ENCODE peak calls at places on chromosomes 1 and 21, in ten cellular contexts. One of them, this sample, is unnamed.

GRCh38 chr1:33348676-33349080 is 27.8 kb upstream of the A3GALT2 start:
- DNase-seq in CD8-positive, alpha-beta T cell: no peak
- DNase-seq in fibroblast of lung: no peak
- DNase-seq in ascending aorta: no peak
- DNase-seq in endodermal cell: no peak
- DNase-seq in lung: no peak
- DNase-seq in A673: no peak
- DNase-seq in left ventricle myocardium inferior: no peak
- DNase-seq in heart right ventricle: no peak
- DNase-seq in psoas muscle: peak; percentile 58
- DNase-seq in this sample: no peak

GRCh38 chr1:23216771-23217420 is 406 bp downstream of the HTR1D start:
- DNase-seq in lung: no peak
- DNase-seq in endodermal cell: peak; percentile 86
- DNase-seq in A673: peak; percentile 38
- DNase-seq in ascending aorta: no peak
- DNase-seq in CD8-positive, alpha-beta T cell: peak; percentile 57
- DNase-seq in fibroblast of lung: no peak
- DNase-seq in psoas muscle: no peak
- DNase-seq in left ventricle myocardium inferior: no peak
- DNase-seq in heart right ventricle: peak; percentile 34
- DNase-seq in this sample: no peak

GRCh38 chr1:10490271-10490970 is 15.7 kb downstream of the PEX14 start:
- DNase-seq in ascending aorta: no peak
- DNase-seq in endodermal cell: no peak
- DNase-seq in left ventricle myocardium inferior: no peak
- DNase-seq in psoas muscle: no peak
- DNase-seq in heart right ventricle: no peak
- DNase-seq in fibroblast of lung: no peak
- DNase-seq in lung: no peak
- DNase-seq in A673: no peak
- DNase-seq in CD8-positive, alpha-beta T cell: no peak
- DNase-seq in this sample: no peak

GRCh38 chr1:156926175-156926574 is 5.7 kb downstream of the LRRC71 start:
- DNase-seq in A673: peak; percentile 89
- DNase-seq in left ventricle myocardium inferior: peak; percentile 50
- DNase-seq in ascending aorta: no peak
- DNase-seq in lung: peak; percentile 87
- DNase-seq in psoas muscle: peak; percentile 68
- DNase-seq in heart right ventricle: peak; percentile 64
- DNase-seq in fibroblast of lung: peak; percentile 81
- DNase-seq in CD8-positive, alpha-beta T cell: no peak
- DNase-seq in endodermal cell: no peak
- DNase-seq in this sample: no peak

GRCh38 chr1:6466023-6466422 is at the start of gene TNFRSF25:
- DNase-seq in ascending aorta: no peak
- DNase-seq in heart right ventricle: no peak
- DNase-seq in endodermal cell: peak; percentile 80
- DNase-seq in lung: no peak
- DNase-seq in psoas muscle: no peak
- DNase-seq in CD8-positive, alpha-beta T cell: peak; percentile 75
- DNase-seq in left ventricle myocardium inferior: no peak
- DNase-seq in fibroblast of lung: no peak
- DNase-seq in A673: no peak
- DNase-seq in this sample: no peak

GRCh38 chr1:212329104-212329503 is 43.9 kb downstream of the PPP2R5A start:
- DNase-seq in left ventricle myocardium inferior: no peak
- DNase-seq in psoas muscle: no peak
- DNase-seq in ascending aorta: no peak
- DNase-seq in fibroblast of lung: no peak
- DNase-seq in endodermal cell: no peak
- DNase-seq in lung: no peak
- DNase-seq in CD8-positive, alpha-beta T cell: no peak
- DNase-seq in heart right ventricle: no peak
- DNase-seq in A673: no peak
- DNase-seq in this sample: no peak

GRCh38 chr1:114345930-114346479 is 165.0 kb downstream of the TRIM33 start:
- DNase-seq in A673: peak; percentile 18
- DNase-seq in heart right ventricle: peak; percentile 40
- DNase-seq in lung: no peak
- DNase-seq in ascending aorta: no peak
- DNase-seq in left ventricle myocardium inferior: peak; percentile 28
- DNase-seq in psoas muscle: peak; percentile 63
- DNase-seq in CD8-positive, alpha-beta T cell: no peak
- DNase-seq in fibroblast of lung: peak; percentile 30
- DNase-seq in endodermal cell: peak; percentile 82
- DNase-seq in this sample: no peak

GRCh38 chr1:75985827-75986226 is 53.6 kb upstream of the ASB17 start:
- DNase-seq in A673: no peak
- DNase-seq in endodermal cell: no peak
- DNase-seq in psoas muscle: no peak
- DNase-seq in fibroblast of lung: no peak
- DNase-seq in heart right ventricle: no peak
- DNase-seq in left ventricle myocardium inferior: no peak
- DNase-seq in lung: no peak
- DNase-seq in ascending aorta: no peak
- DNase-seq in CD8-positive, alpha-beta T cell: no peak
- DNase-seq in this sample: no peak

GRCh38 chr1:219621047-219621786 is 8.3 kb upstream of the ZC3H11B start:
- DNase-seq in left ventricle myocardium inferior: no peak
- DNase-seq in psoas muscle: no peak
- DNase-seq in CD8-positive, alpha-beta T cell: no peak
- DNase-seq in endodermal cell: no peak
- DNase-seq in fibroblast of lung: no peak
- DNase-seq in lung: no peak
- DNase-seq in ascending aorta: no peak
- DNase-seq in A673: no peak
- DNase-seq in heart right ventricle: peak; percentile 21
- DNase-seq in this sample: no peak

DNA sequence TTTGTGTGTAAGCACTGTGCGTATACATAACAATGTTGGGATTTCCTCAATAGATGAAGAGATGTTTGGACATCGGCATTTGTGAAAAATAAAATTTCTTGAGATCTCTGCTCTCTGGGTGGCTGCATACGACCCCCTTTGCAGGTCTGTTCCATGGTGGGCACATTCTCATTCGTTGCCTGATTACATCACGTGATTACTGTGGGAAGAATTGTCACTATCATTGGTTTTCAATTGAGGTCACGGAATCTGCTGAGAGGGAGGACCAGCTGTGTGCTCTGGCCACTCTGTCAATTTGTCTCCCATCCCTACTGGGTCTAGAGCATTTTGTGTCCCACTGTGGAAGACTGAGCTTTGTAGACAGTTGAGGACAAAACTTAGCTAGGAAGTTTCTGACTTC is 81.8 kb downstream of the DISC1 start:
- DNase-seq in lung: no peak
- DNase-seq in CD8-positive, alpha-beta T cell: no peak
- DNase-seq in fibroblast of lung: no peak
- DNase-seq in A673: no peak
- DNase-seq in psoas muscle: no peak
- DNase-seq in ascending aorta: no peak
- DNase-seq in endodermal cell: no peak
- DNase-seq in left ventricle myocardium inferior: no peak
- DNase-seq in heart right ventricle: no peak
- DNase-seq in this sample: no peak
- TF ChIP-seq CTCF in lung: no peak
- TF ChIP-seq CTCF in CD8-positive, alpha-beta T cell: no peak
- TF ChIP-seq CTCF in fibroblast of lung: no peak
- TF ChIP-seq CTCF in A673: no peak
- TF ChIP-seq CTCF in psoas muscle: no peak
- TF ChIP-seq CTCF in ascending aorta: no peak
- TF ChIP-seq CTCF in endodermal cell: no peak
- TF ChIP-seq CTCF in left ventricle myocardium inferior: no peak
- TF ChIP-seq CTCF in heart right ventricle: no peak
- TF ChIP-seq CTCF in this sample: no peak

GRCh38 chr1:46546210-46546609 is 5.2 kb downstream of the KNCN start:
- DNase-seq in psoas muscle: no peak
- DNase-seq in A673: no peak
- DNase-seq in ascending aorta: no peak
- DNase-seq in CD8-positive, alpha-beta T cell: no peak
- DNase-seq in fibroblast of lung: no peak
- DNase-seq in left ventricle myocardium inferior: no peak
- DNase-seq in endodermal cell: no peak
- DNase-seq in lung: no peak
- DNase-seq in heart right ventricle: no peak
- DNase-seq in this sample: no peak
- H3K27me3 ChIP-seq in psoas muscle: peaks cover 13% of the 10 kb centered on the region
- H3K27me3 ChIP-seq in A673: peaks cover 49% of the 10 kb centered on the region
- H3K27me3 ChIP-seq in ascending aorta: peaks cover 6% of the 10 kb centered on the region
- H3K27me3 ChIP-seq in CD8-positive, alpha-beta T cell: peaks cover 9% of the 10 kb centered on the region
- H3K27me3 ChIP-seq in fibroblast of lung: peaks cover 43% of the 10 kb centered on the region
- H3K27me3 ChIP-seq in left ventricle myocardium inferior: peaks cover 98% of the 10 kb centered on the region
- H3K27me3 ChIP-seq in endodermal cell: peaks cover 63% of the 10 kb centered on the region
- H3K27me3 ChIP-seq in lung: no peaks in the 10 kb centered on the region
- H3K27me3 ChIP-seq in heart right ventricle: peaks cover 73% of the 10 kb centered on the region
- H3K27me3 ChIP-seq in this sample: no peaks in the 10 kb centered on the region

GRCh38 chr21:26965567-26966359 is 1.1 kb downstream of the ADAMTS5 start:
- DNase-seq in psoas muscle: peak; percentile 79
- DNase-seq in CD8-positive, alpha-beta T cell: no peak
- DNase-seq in left ventricle myocardium inferior: peak; percentile 65
- DNase-seq in lung: no peak
- DNase-seq in A673: no peak
- DNase-seq in heart right ventricle: peak; percentile 55
- DNase-seq in fibroblast of lung: peak; percentile 16
- DNase-seq in ascending aorta: peak; percentile 63
- DNase-seq in endodermal cell: peak; percentile 95
- DNase-seq in this sample: peak; percentile 29

GRCh38 chr21:26962516-26963305 is 4.2 kb downstream of the ADAMTS5 start:
- DNase-seq in CD8-positive, alpha-beta T cell: no peak
- DNase-seq in lung: no peak
- DNase-seq in left ventricle myocardium inferior: no peak
- DNase-seq in ascending aorta: no peak
- DNase-seq in fibroblast of lung: no peak
- DNase-seq in endodermal cell: no peak
- DNase-seq in A673: peak; percentile 5
- DNase-seq in heart right ventricle: no peak
- DNase-seq in psoas muscle: no peak
- DNase-seq in this sample: no peak

GRCh38 chr21:26965091-26965566 is 1.8 kb downstream of the ADAMTS5 start:
- DNase-seq in heart right ventricle: no peak
- DNase-seq in psoas muscle: no peak
- DNase-seq in fibroblast of lung: no peak
- DNase-seq in CD8-positive, alpha-beta T cell: no peak
- DNase-seq in lung: no peak
- DNase-seq in endodermal cell: no peak
- DNase-seq in left ventricle myocardium inferior: no peak
- DNase-seq in ascending aorta: no peak
- DNase-seq in A673: no peak
- DNase-seq in this sample: no peak

GRCh38 chr21:26966360-26966977 is 419 bp downstream of the ADAMTS5 start:
- DNase-seq in lung: no peak
- DNase-seq in heart right ventricle: no peak
- DNase-seq in fibroblast of lung: peak; percentile 19
- DNase-seq in psoas muscle: no peak
- DNase-seq in endodermal cell: no peak
- DNase-seq in ascending aorta: peak; percentile 63
- DNase-seq in CD8-positive, alpha-beta T cell: no peak
- DNase-seq in A673: no peak
- DNase-seq in left ventricle myocardium inferior: no peak
- DNase-seq in this sample: peak; percentile 6

DNA sequence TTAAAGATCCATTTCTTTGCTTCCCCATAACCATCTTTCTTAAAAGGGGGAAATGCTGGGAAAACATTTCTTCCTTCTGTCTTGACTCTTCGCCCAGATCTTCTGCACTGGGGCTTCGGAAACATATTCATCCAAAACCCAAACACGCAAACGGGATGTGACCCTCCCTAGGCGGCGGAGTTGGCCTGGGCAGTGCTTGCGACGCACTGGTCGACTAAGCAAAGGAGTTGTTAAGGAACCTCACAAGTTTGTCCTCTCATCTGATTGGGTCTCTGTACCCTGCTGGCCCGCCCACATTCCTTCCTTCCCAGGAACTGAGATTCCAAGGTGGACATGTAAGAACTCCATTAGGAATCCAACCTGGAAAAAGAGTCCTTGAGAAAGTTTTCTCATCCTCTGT is 2.5 kb downstream of the ADAMTS5 start:
- DNase-seq in A673: no peak
- DNase-seq in ascending aorta: peak; percentile 73
- DNase-seq in CD8-positive, alpha-beta T cell: no peak
- DNase-seq in fibroblast of lung: no peak
- DNase-seq in endodermal cell: peak; percentile 88
- DNase-seq in lung: peak; percentile 32
- DNase-seq in left ventricle myocardium inferior: peak; percentile 66
- DNase-seq in heart right ventricle: peak; percentile 62
- DNase-seq in psoas muscle: peak; percentile 85
- DNase-seq in this sample: no peak
- TF ChIP-seq CTCF in A673: no peak
- TF ChIP-seq CTCF in ascending aorta: no peak
- TF ChIP-seq CTCF in CD8-positive, alpha-beta T cell: no peak
- TF ChIP-seq CTCF in fibroblast of lung: no peak
- TF ChIP-seq CTCF in endodermal cell: no peak
- TF ChIP-seq CTCF in lung: no peak
- TF ChIP-seq CTCF in left ventricle myocardium inferior: no peak
- TF ChIP-seq CTCF in heart right ventricle: no peak
- TF ChIP-seq CTCF in psoas muscle: no peak
- TF ChIP-seq CTCF in this sample: no peak

GRCh38 chr1:117632269-117633067 is 26.6 kb downstream of the TENT5C start:
- DNase-seq in fibroblast of lung: no peak
- DNase-seq in left ventricle myocardium inferior: no peak
- DNase-seq in ascending aorta: peak; percentile 22
- DNase-seq in endodermal cell: no peak
- DNase-seq in CD8-positive, alpha-beta T cell: peak; percentile 29
- DNase-seq in A673: no peak
- DNase-seq in psoas muscle: no peak
- DNase-seq in lung: peak; percentile 49
- DNase-seq in heart right ventricle: no peak
- DNase-seq in this sample: no peak
- H3K27me3 ChIP-seq in fibroblast of lung: peaks cover 2% of the 10 kb centered on the region
- H3K27me3 ChIP-seq in left ventricle myocardium inferior: no peaks in the 10 kb centered on the region
- H3K27me3 ChIP-seq in ascending aorta: no peaks in the 10 kb centered on the region
- H3K27me3 ChIP-seq in endodermal cell: no peaks in the 10 kb centered on the region
- H3K27me3 ChIP-seq in CD8-positive, alpha-beta T cell: no peaks in the 10 kb centered on the region
- H3K27me3 ChIP-seq in A673: no peaks in the 10 kb centered on the region
- H3K27me3 ChIP-seq in psoas muscle: no peaks in the 10 kb centered on the region
- H3K27me3 ChIP-seq in lung: no peaks in the 10 kb centered on the region
- H3K27me3 ChIP-seq in heart right ventricle: no peaks in the 10 kb centered on the region
- H3K27me3 ChIP-seq in this sample: no peaks in the 10 kb centered on the region

DNA sequence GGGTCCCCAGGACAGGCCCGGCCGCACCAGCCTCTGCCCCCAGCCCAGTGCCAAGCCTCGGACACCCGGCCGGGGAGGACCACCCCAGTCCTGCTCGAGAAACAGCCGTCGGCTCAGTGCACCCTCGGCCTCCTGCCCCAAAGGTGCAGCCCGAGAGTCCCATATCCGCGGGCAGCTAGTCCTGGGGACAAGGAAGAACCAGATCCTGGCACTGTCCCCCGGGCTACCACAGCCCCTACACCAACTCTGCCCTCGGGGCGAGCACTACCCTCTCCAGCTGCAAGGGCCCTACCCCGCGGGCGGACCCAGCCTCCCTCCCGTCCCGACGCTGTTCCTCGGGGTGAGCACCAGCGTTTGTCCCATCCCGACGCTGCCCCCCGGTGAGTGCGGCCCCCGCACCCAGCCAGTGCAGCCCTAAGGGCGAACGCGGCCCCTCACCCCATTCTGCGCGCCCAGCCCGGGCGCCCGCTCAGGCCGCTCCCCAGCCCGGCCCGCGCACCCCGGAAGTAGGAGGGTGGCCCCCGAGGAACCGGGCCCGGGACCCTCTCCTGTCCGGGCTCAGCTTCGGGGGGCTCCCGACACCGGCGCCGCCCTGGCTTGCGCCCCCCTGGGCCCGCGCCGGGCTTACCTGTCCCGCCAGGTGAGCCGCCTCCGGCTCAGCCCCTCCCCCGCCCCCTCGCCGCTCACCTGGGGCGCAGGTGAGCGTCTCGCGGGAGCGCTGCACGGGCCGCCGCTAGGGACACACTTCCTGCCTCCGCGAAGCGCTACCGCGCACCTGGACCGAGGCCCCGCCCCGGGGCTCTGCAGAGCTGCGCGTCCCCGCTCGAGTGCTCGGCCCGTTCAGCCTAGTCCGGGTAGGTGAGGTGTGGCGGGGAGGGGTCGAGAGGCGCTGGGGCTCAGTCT is at the start of gene KDF1:
- DNase-seq in endodermal cell: peak; percentile 96
- DNase-seq in fibroblast of lung: no peak
- DNase-seq in left ventricle myocardium inferior: no peak
- DNase-seq in CD8-positive, alpha-beta T cell: peak; percentile 79
- DNase-seq in ascending aorta: no peak
- DNase-seq in heart right ventricle: no peak
- DNase-seq in lung: peak; percentile 79
- DNase-seq in A673: no peak
- DNase-seq in psoas muscle: no peak
- DNase-seq in this sample: no peak
- TF ChIP-seq CTCF in endodermal cell: peak; percentile 65
- TF ChIP-seq CTCF in fibroblast of lung: no peak
- TF ChIP-seq CTCF in left ventricle myocardium inferior: peak; percentile 6
- TF ChIP-seq CTCF in CD8-positive, alpha-beta T cell: no peak
- TF ChIP-seq CTCF in ascending aorta: no peak
- TF ChIP-seq CTCF in heart right ventricle: peak; percentile 12
- TF ChIP-seq CTCF in lung: no peak
- TF ChIP-seq CTCF in A673: no peak
- TF ChIP-seq CTCF in psoas muscle: no peak
- TF ChIP-seq CTCF in this sample: no peak